ENCODE peak calls at places on chromosome 4, in six cellular contexts. S is MM.1S; G is caudate nucleus; D is chondrocyte; A is stimulated activated CD4-positive, alpha-beta T cell treated with anti-CD3 and anti-CD28 coated beads, Interleukin-15, amount 100 ng/mL, for 1 hour; T is amniotic stem cell. W is an unnamed sample.

GRCh38 chr4:187271848-187272247 is 548.2 kb upstream of the FAT1 start:
- DNase-seq in S (no peak), G (no peak), D (no peak), A (no peak), T (no peak), W (no peak)

GRCh38 chr4:83917572-83917971 is 381.7 kb downstream of the GPAT3 start:
- DNase-seq in S (no peak), G (no peak), D (no peak), A (no peak), T (no peak), W (no peak)

GRCh38 chr4:155618183-155618838 is 48.3 kb upstream of the GUCY1A1 start:
- DNase-seq in S (no peak), G (no peak), D (no peak), A (no peak), T (no peak), W (no peak)

GRCh38 chr4:87919951-87920350 is 55.6 kb upstream of the SPP1 start:
- DNase-seq in S (no peak), G (no peak), D (no peak), A (no peak), T (no peak), W (no peak)

GRCh38 chr4:73341454-73341853 is 62.6 kb upstream of the ALB start:
- DNase-seq in S (peak), G (no peak), D (no peak), A (no peak), T (no peak), W (no peak)

GRCh38 chr4:138202686-138203085 is 39.5 kb downstream of the SLC7A11 start:
- DNase-seq in S (no peak), G (no peak), D (no peak), A (no peak), T (no peak), W (no peak)

GRCh38 chr4:94208918-94209317 is 1.3 kb downstream of the SMARCAD1 start:
- DNase-seq in S (no peak), G (no peak), D (no peak), A (no peak), T (no peak), W (no peak)

GRCh38 chr4:56139241-56139827 is 190.6 kb downstream of the CEP135 start:
- DNase-seq in S (no peak), G (no peak), D (no peak), A (no peak), T (no peak), W (no peak)

GRCh38 chr4:39348371-39349265 is 17.5 kb downstream of the RFC1 start:
- DNase-seq in S (no peak), G (no peak), D (no peak), A (no peak), T (peak), W (no peak)

GRCh38 chr4:96004341-96004740 is 164.4 kb downstream of the PDHA2 start:
- DNase-seq in S (no peak), G (no peak), D (no peak), A (no peak), T (no peak), W (no peak)

GRCh38 chr4:2395584-2395983 is 22.9 kb downstream of the ZFYVE28 start:
- DNase-seq in S (no peak), G (no peak), D (no peak), A (no peak), T (no peak), W (no peak)

GRCh38 chr4:44121210-44121609 is 327.4 kb downstream of the KCTD8 start:
- DNase-seq in S (no peak), G (no peak), D (no peak), A (no peak), T (no peak), W (no peak)

GRCh38 chr4:138275946-138276621 is 33.9 kb upstream of the SLC7A11 start:
- DNase-seq in S (no peak), G (no peak), D (no peak), A (no peak), T (peak), W (no peak)

GRCh38 chr4:139689093-139689722 is 23.6 kb downstream of the MGST2 start:
- DNase-seq in S (no peak), G (no peak), D (no peak), A (no peak), T (no peak), W (no peak)

GRCh38 chr4:10926025-10926424 is 241.5 kb upstream of the CLNK start:
- DNase-seq in S (no peak), G (no peak), D (no peak), A (no peak), T (no peak), W (no peak)

GRCh38 chr4:5953003-5953951 is 60.4 kb upstream of the CRMP1 start:
- DNase-seq in S (no peak), G (no peak), D (no peak), A (no peak), T (no peak), W (no peak)

GRCh38 chr4:5361968-5362367 is 310.7 kb downstream of the STK32B start:
- DNase-seq in S (peak), G (no peak), D (no peak), A (no peak), T (no peak), W (no peak)

GRCh38 chr4:154738426-154738825 is 5.4 kb upstream of the LRAT start:
- DNase-seq in S (no peak), G (no peak), D (no peak), A (no peak), T (no peak), W (no peak)

GRCh38 chr4:168569066-168569908 is 72.4 kb downstream of the PALLD start:
- DNase-seq in S (no peak), G (no peak), D (no peak), A (no peak), T (no peak), W (no peak)

GRCh38 chr4:1250527-1250812 is 1.5 kb upstream of the CTBP1 start:
- DNase-seq in S (no peak), G (no peak), D (no peak), A (no peak), T (no peak), W (no peak)

GRCh38 chr4:141080668-141081067 is 52.6 kb downstream of the RNF150 start:
- DNase-seq in S (no peak), G (no peak), D (no peak), A (no peak), T (no peak), W (no peak)

GRCh38 chr4:100311181-100311580 is 120.9 kb upstream of the DDIT4L start:
- DNase-seq in S (no peak), G (no peak), D (no peak), A (no peak), T (no peak), W (no peak)

GRCh38 chr4:82975792-82976191 is 34.8 kb downstream of the LIN54 start:
- DNase-seq in S (no peak), G (no peak), D (no peak), A (no peak), T (peak), W (no peak)

GRCh38 chr4:8089862-8090261 is 68.8 kb downstream of the ABLIM2 start:
- DNase-seq in S (no peak), G (no peak), D (no peak), A (no peak), T (no peak), W (no peak)

GRCh38 chr4:107997001-107997788 is 7.5 kb downstream of the HADH start:
- DNase-seq in S (peak), G (no peak), D (no peak), A (no peak), T (peak), W (no peak)